ENCODE peak calls at places on chromosomes 7 and 10, in seven cellular contexts. D is activated CD4-positive, alpha-beta T cell treated with anti-CD3 and anti-CD28 coated beads for 24 hours; M is neuronal stem cell; Y is Daoy; T is AG08396; L is foreskin fibroblast; V is WTC11. U is an unnamed sample.

GRCh38 chr10:111211756-111212155 is 134.9 kb downstream of the ADRA2A start:
- DNase-seq in D (no peak), M (no peak), L (no peak), V (no peak), T (no peak), Y (no peak), U (no peak)

GRCh38 chr7:36055207-36055606 is 97.8 kb upstream of the EEPD1 start:
- DNase-seq in T (no peak), V (no peak), L (no peak), D (no peak), Y (no peak), M (no peak), U (no peak)

GRCh38 chr7:28891192-28891872 is 66.8 kb downstream of the TRIL start:
- DNase-seq in M (no peak), L (no peak), D (no peak), V (peak), T (no peak), Y (no peak), U (no peak)

GRCh38 chr10:34538291-34538829 is 276.7 kb downstream of the PARD3 start:
- DNase-seq in T (no peak), Y (no peak), D (no peak), M (no peak), V (peak), L (no peak), U (no peak)

GRCh38 chr7:155991470-155991869 is 179.2 kb upstream of the SHH start:
- DNase-seq in L (no peak), D (no peak), M (no peak), Y (no peak), V (no peak), T (no peak), U (no peak)

GRCh38 chr10:42926831-42927230 is 144.2 kb downstream of the BMS1 start:
- DNase-seq in V (peak), L (no peak), M (peak), Y (peak), D (no peak), T (no peak), U (peak)

GRCh38 chr7:117640465-117640864 is 160.6 kb downstream of the CFTR start:
- DNase-seq in M (no peak), D (no peak), Y (no peak), L (no peak), T (no peak), V (no peak), U (no peak)

GRCh38 chr10:45471531-45472310 is 97.7 kb downstream of the ALOX5 start:
- DNase-seq in D (no peak), M (no peak), V (peak), L (no peak), T (no peak), Y (no peak), U (no peak)

GRCh38 chr10:10873915-10874314 is 143.8 kb upstream of the CELF2 start:
- DNase-seq in M (no peak), V (no peak), D (no peak), L (no peak), Y (no peak), T (no peak), U (no peak)

GRCh38 chr10:22605168-22605567 is 109.2 kb downstream of the PIP4K2A start:
- DNase-seq in T (no peak), D (no peak), Y (peak), L (peak), M (no peak), V (no peak), U (peak)

GRCh38 chr10:7593068-7593467 is 73.7 kb downstream of the ITIH5 start:
- DNase-seq in Y (no peak), V (no peak), L (no peak), T (no peak), D (no peak), M (no peak), U (no peak)

GRCh38 chr7:71120096-71120495 is 11.8 kb upstream of the GALNT17 start:
- DNase-seq in M (no peak), Y (no peak), V (no peak), L (no peak), D (no peak), T (no peak), U (no peak)

GRCh38 chr10:126904807-126905686 is at the start of gene DOCK1:
- DNase-seq in V (peak), M (peak), D (no peak), T (peak), L (peak), Y (peak), U (peak)

GRCh38 chr10:121406823-121407545 is 191.3 kb downstream of the FGFR2 start:
- DNase-seq in L (no peak), V (no peak), D (no peak), Y (peak), T (no peak), M (no peak), U (peak)

GRCh38 chr7:46932656-46933424 is 649.1 kb downstream of the TNS3 start:
- DNase-seq in T (peak), L (peak), D (no peak), M (no peak), V (no peak), Y (peak), U (peak)

GRCh38 chr7:767941-768729 is 41.1 kb upstream of the PRKAR1B start:
- DNase-seq in V (no peak), D (no peak), Y (no peak), L (no peak), T (peak), M (no peak), U (peak)

GRCh38 chr7:158407581-158408331 is 179.9 kb downstream of the PTPRN2 start:
- DNase-seq in T (no peak), M (peak), L (peak), D (no peak), Y (peak), V (no peak), U (peak)

GRCh38 chr10:61845950-61846268 is 55.6 kb upstream of the ARID5B start:
- DNase-seq in L (no peak), T (no peak), M (no peak), V (no peak), D (no peak), Y (peak), U (no peak)

GRCh38 chr10:123777881-123778280 is 111.7 kb downstream of the GPR26 start:
- DNase-seq in Y (no peak), M (no peak), T (no peak), V (no peak), L (no peak), D (no peak), U (no peak)

GRCh38 chr10:62264702-62265436 is 3.8 kb downstream of the RTKN2 start:
- DNase-seq in M (peak), V (no peak), D (no peak), T (peak), Y (peak), L (peak), U (peak)

GRCh38 chr7:73904219-73905136 is 43.5 kb downstream of the TMEM270 start:
- DNase-seq in T (no peak), L (peak), V (no peak), M (no peak), Y (peak), D (no peak), U (no peak)

GRCh38 chr7:27210441-27211083 is 10.7 kb upstream of the HOXA13 start:
- DNase-seq in D (peak), Y (peak), M (no peak), L (no peak), V (peak), T (peak), U (no peak)

GRCh38 chr10:69874464-69874863 is 72.8 kb downstream of the COL13A1 start:
- DNase-seq in L (peak), M (no peak), T (peak), V (no peak), D (no peak), Y (peak), U (peak)

GRCh38 chr10:3775671-3776551 is 9.1 kb downstream of the KLF6 start:
- DNase-seq in Y (peak), M (no peak), T (peak), D (no peak), L (peak), V (peak), U (no peak)

GRCh38 chr7:132065193-132065972 is 509.0 kb upstream of the PODXL start:
- DNase-seq in V (no peak), M (no peak), T (peak), D (no peak), L (peak), Y (peak), U (peak)

GRCh38 chr7:105738133-105738532 is 138.3 kb downstream of the ATXN7L1 start:
- DNase-seq in M (no peak), L (no peak), T (no peak), Y (no peak), V (no peak), D (no peak), U (no peak)

GRCh38 chr7:98834949-98835348 is 34.9 kb downstream of the TMEM130 start:
- DNase-seq in T (no peak), V (no peak), M (no peak), L (no peak), D (no peak), Y (no peak), U (no peak)

GRCh38 chr10:92813979-92814378 is 34.3 kb upstream of the EXOC6 start:
- DNase-seq in V (no peak), T (no peak), D (no peak), Y (no peak), L (no peak), M (no peak), U (no peak)

GRCh38 chr7:81273601-81274397 is 354.9 kb upstream of the SEMA3C start:
- DNase-seq in M (no peak), D (no peak), L (no peak), V (no peak), T (no peak), Y (no peak), U (no peak)

GRCh38 chr10:67767245-67767644 is 70.7 kb downstream of the DNAJC12 start:
- DNase-seq in V (no peak), L (no peak), T (no peak), M (no peak), Y (no peak), D (no peak), U (no peak)

GRCh38 chr7:84412161-84412969 is 217.8 kb upstream of the SEMA3A start:
- DNase-seq in D (no peak), V (no peak), T (peak), Y (peak), L (peak), M (peak), U (peak)

GRCh38 chr10:72069751-72070501 is 18.4 kb downstream of the SPOCK2 start:
- DNase-seq in V (peak), L (no peak), M (no peak), Y (no peak), D (no peak), T (no peak), U (no peak)

GRCh38 chr10:33982995-33983394 is 648.5 kb upstream of the NRP1 start:
- DNase-seq in Y (no peak), M (no peak), T (no peak), L (no peak), D (no peak), V (no peak), U (peak)

GRCh38 chr10:69321037-69321715 is 42.9 kb downstream of the HK1 start:
- DNase-seq in M (no peak), L (no peak), Y (no peak), D (no peak), T (no peak), V (no peak), U (no peak)

GRCh38 chr10:27525819-27526218 is 21.7 kb downstream of the RAB18 start:
- DNase-seq in D (no peak), T (peak), V (no peak), M (no peak), L (peak), Y (no peak), U (no peak)